ENCODE peak calls at places on chromosomes 3 and 15, in five cellular contexts. J is neural progenitor cell; M is cardiac muscle cell; T is naive thymus-derived CD4-positive, alpha-beta T cell; D is CD8-positive, alpha-beta T cell. Z is an unnamed sample.

GRCh38 chr3:21170964-21171363 is 580.0 kb downstream of the ZNF385D start:
- DNase-seq in J (peak; percentile 64), M (peak; percentile 37), T (no peak), D (no peak), Z (no peak)

GRCh38 chr15:82642656-82643055 is 4.5 kb downstream of the CPEB1 start:
- DNase-seq in J (no peak), M (no peak), T (no peak), D (no peak), Z (no peak)

GRCh38 chr3:155912574-155913190 is 42.2 kb downstream of the GMPS start:
- DNase-seq in J (no peak), M (no peak), T (no peak), D (no peak), Z (no peak)

GRCh38 chr15:100714034-100714748 is 111.8 kb downstream of the ASB7 start:
- DNase-seq in J (no peak), M (no peak), T (no peak), D (no peak), Z (no peak)

GRCh38 chr3:50139718-50140423 is 15.3 kb upstream of the SEMA3F start:
- DNase-seq in J (no peak), M (peak; percentile 34), T (no peak), D (no peak), Z (no peak)

GRCh38 chr3:155995525-155996370 is 124.6 kb upstream of the KCNAB1 start:
- DNase-seq in J (peak; percentile 56), M (peak; percentile 48), T (no peak), D (no peak), Z (peak; percentile 7)

GRCh38 chr3:24296441-24297205 is 198.0 kb downstream of the THRB start:
- DNase-seq in J (peak; percentile 16), M (no peak), T (no peak), D (no peak), Z (no peak)

GRCh38 chr3:152870027-152870426 is 35.1 kb downstream of the P2RY1 start:
- DNase-seq in J (no peak), M (no peak), T (no peak), D (no peak), Z (no peak)

GRCh38 chr3:136994772-136995516 is 37.2 kb downstream of the IL20RB start:
- DNase-seq in J (no peak), M (no peak), T (no peak), D (no peak), Z (peak; percentile 90)

GRCh38 chr3:146746190-146746589 is 141.0 kb upstream of the PLSCR5 start:
- DNase-seq in J (no peak), M (no peak), T (no peak), D (no peak), Z (no peak)

GRCh38 chr3:187274977-187275338 is 16.6 kb downstream of the MASP1 start:
- DNase-seq in J (peak; percentile 91), M (no peak), T (no peak), D (no peak), Z (no peak)

GRCh38 chr3:159882784-159883779 is 105.6 kb upstream of the IL12A start:
- DNase-seq in J (peak; percentile 34), M (peak; percentile 18), T (no peak), D (no peak), Z (no peak)

GRCh38 chr3:24565053-24565452 is 70.4 kb upstream of the THRB start:
- DNase-seq in J (no peak), M (no peak), T (no peak), D (no peak), Z (no peak)

GRCh38 chr3:184160456-184160855 is 5.3 kb downstream of the DVL3 start:
- DNase-seq in J (no peak), M (no peak), T (no peak), D (no peak), Z (no peak)

GRCh38 chr15:40291088-40291574 is 8.3 kb upstream of the ANKRD63 start:
- DNase-seq in J (peak; percentile 87), M (peak; percentile 82), T (no peak), D (no peak), Z (peak; percentile 71)

GRCh38 chr15:89002281-89002761 is 85.9 kb upstream of the ABHD2 start:
- DNase-seq in J (no peak), M (peak; percentile 31), T (no peak), D (no peak), Z (no peak)

GRCh38 chr3:167394003-167394402 is 13.9 kb upstream of the ZBBX start:
- DNase-seq in J (no peak), M (no peak), T (no peak), D (no peak), Z (no peak)

GRCh38 chr3:48399387-48400172 is 27.6 kb downstream of the FBXW12 start:
- DNase-seq in J (no peak), M (no peak), T (no peak), D (no peak), Z (no peak)

GRCh38 chr3:97911459-97911858 is 60.8 kb downstream of the RIOX2 start:
- DNase-seq in J (no peak), M (no peak), T (no peak), D (no peak), Z (no peak)

GRCh38 chr3:16723994-16724393 is 118.8 kb upstream of the DAZL start:
- DNase-seq in J (peak; percentile 82), M (peak; percentile 8), T (peak; percentile 19), D (no peak), Z (no peak)

GRCh38 chr3:48565186-48565585 is 1.6 kb upstream of the UCN2 start:
- DNase-seq in J (no peak), M (no peak), T (no peak), D (no peak), Z (no peak)

GRCh38 chr15:26358708-26359107 is 414.2 kb downstream of the GABRB3 start:
- DNase-seq in J (no peak), M (no peak), T (no peak), D (no peak), Z (no peak)

GRCh38 chr15:35182841-35183479 is 97.9 kb upstream of the NANOGP8 start:
- DNase-seq in J (peak; percentile 82), M (peak; percentile 17), T (no peak), D (no peak), Z (peak; percentile 4)

GRCh38 chr3:29515451-29515850 is 234.6 kb downstream of the RBMS3 start:
- DNase-seq in J (no peak), M (no peak), T (no peak), D (no peak), Z (no peak)

GRCh38 chr3:196378442-196378841 is 40.3 kb upstream of the TM4SF19 start:
- DNase-seq in J (no peak), M (no peak), T (no peak), D (no peak), Z (no peak)

GRCh38 chr3:50674349-50675178 is at the start of gene DOCK3:
- DNase-seq in J (peak; percentile 93), M (peak; percentile 83), T (peak; percentile 30), D (peak; percentile 45), Z (peak; percentile 47)

GRCh38 chr15:77576538-77576937 is 56.2 kb downstream of the LINGO1 start:
- DNase-seq in J (no peak), M (no peak), T (no peak), D (no peak), Z (no peak)

GRCh38 chr3:143128212-143128611 is 8.6 kb downstream of the CHST2 start:
- DNase-seq in J (no peak), M (no peak), T (no peak), D (no peak), Z (no peak)

GRCh38 chr3:143063018-143063417 is 56.6 kb upstream of the CHST2 start:
- DNase-seq in J (no peak), M (no peak), T (no peak), D (no peak), Z (no peak)

GRCh38 chr3:151412989-151413388 is 28.4 kb upstream of the P2RY12 start:
- DNase-seq in J (peak; percentile 15), M (no peak), T (no peak), D (no peak), Z (peak; percentile 3)

GRCh38 chr3:5016218-5017161 is 37.3 kb downstream of the BHLHE40 start:
- DNase-seq in J (no peak), M (peak; percentile 61), T (no peak), D (peak; percentile 40), Z (peak; percentile 95)

GRCh38 chr3:174023445-174023844 is 625.9 kb downstream of the NLGN1 start:
- DNase-seq in J (no peak), M (peak; percentile 45), T (no peak), D (no peak), Z (no peak)

GRCh38 chr15:76866716-76867321 is 38.3 kb downstream of the SCAPER start:
- DNase-seq in J (peak; percentile 37), M (no peak), T (no peak), D (no peak), Z (peak; percentile 23)

GRCh38 chr15:39438795-39439577 is 141.9 kb upstream of the THBS1 start:
- DNase-seq in J (no peak), M (peak; percentile 34), T (no peak), D (no peak), Z (no peak)

DNA sequence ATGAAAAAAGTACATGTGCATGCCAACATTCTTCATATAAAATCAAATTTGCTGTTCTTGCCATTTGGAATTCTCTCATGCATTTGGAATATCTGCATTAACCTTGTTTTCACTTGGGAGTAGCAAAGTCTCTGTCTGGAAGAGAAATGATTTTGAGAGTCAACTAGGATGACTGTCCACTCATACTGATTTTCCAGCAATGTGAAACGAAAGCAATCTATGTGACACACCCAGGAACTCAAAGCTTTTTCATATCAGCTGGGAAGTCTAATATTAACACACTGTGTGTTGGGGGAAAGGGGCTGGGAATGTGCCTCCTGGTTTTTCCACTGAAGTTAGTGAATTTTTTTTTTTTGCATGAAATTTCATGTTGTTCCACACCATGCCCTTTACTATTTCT is 124.9 kb downstream of the DUT start:
- DNase-seq in J (no peak), M (no peak), T (no peak), D (no peak), Z (no peak)
- H3K36me3 ChIP-seq in J (peaks cover 11% of the 10 kb centered on the region), M (no peaks in the 10 kb centered on the region), T (no peaks in the 10 kb centered on the region), D (no peaks in the 10 kb centered on the region), Z (no peaks in the 10 kb centered on the region)

DNA sequence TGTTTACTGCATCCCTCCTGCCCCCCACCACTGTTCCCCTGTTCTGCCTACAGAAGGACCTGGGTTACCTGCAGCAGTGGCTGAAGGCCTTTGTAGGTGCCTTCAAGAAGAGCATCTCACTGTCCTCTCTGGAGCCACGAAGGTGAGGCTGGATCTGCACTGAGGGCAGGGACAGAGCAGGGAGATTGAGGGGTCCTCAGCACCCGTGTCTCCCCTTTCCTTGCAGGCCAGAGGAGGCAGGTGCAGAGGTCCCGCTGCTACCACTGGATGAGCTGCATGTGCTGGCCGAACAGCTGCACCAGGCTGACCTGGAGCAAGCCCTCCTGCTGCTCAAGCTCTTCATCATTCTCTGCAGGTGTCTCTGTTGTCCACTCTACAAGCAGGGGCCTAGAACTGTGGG is 9.2 kb downstream of the NBEAL2 start:
- DNase-seq in J (no peak), M (no peak), T (no peak), D (no peak), Z (no peak)
- H3K4me1 ChIP-seq in J (peaks cover 5% of the 10 kb centered on the region), M (peaks cover 10% of the 10 kb centered on the region), T (peaks cover 49% of the 10 kb centered on the region), D (peaks cover 56% of the 10 kb centered on the region), Z (peaks cover 7% of the 10 kb centered on the region)

GRCh38 chr15:43483306-43484128 is 9.4 kb downstream of the TP53BP1 start:
- DNase-seq in J (no peak), M (no peak), T (no peak), D (no peak), Z (peak; percentile 20)
- H3K36me3 ChIP-seq in J (no peaks in the 10 kb centered on the region), M (peaks cover 40% of the 10 kb centered on the region), T (peaks cover 26% of the 10 kb centered on the region), D (peaks cover 13% of the 10 kb centered on the region), Z (no peaks in the 10 kb centered on the region)

DNA sequence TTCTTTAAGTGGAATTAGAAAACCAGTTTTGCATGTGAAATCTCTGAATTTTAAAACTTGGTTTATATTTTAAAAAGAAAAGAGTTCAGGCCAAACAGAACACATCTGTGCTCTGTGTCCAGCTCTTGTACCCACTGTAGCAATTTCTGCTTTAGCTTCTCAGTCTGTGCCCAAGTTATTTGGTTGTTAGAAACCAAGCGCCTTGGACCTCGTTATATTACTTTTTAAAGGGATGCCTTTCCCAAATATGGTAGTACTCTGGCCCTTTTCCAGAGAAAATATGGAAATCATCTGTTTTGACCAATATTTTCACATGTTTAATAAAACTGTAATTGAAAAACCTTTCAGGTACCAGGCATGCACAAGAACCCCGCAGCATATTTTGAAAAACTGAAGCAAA is 27.3 kb downstream of the TGFBR2 start:
- DNase-seq in J (no peak), M (no peak), T (no peak), D (no peak), Z (no peak)
- H3K4me1 ChIP-seq in J (peaks cover 15% of the 10 kb centered on the region), M (peaks cover 9% of the 10 kb centered on the region), T (peaks cover 97% of the 10 kb centered on the region), D (peaks cover 99% of the 10 kb centered on the region), Z (peaks cover 18% of the 10 kb centered on the region)